ENCODE peak calls at places on chromosomes 16 and 17, in nine cellular contexts. One of them, this sample, is unnamed.

GRCh38 chr16:30003670-30004423 is 7.0 kb downstream of the DOC2A start:
- DNase-seq in neuronal stem cell: no peak
- DNase-seq in heart left ventricle: no peak
- DNase-seq in tibial nerve: no peak
- DNase-seq in uterus: no peak
- DNase-seq in neural progenitor cell: no peak
- DNase-seq in CD4-positive, CD25-positive, alpha-beta regulatory T cell: no peak
- DNase-seq in heart right ventricle: no peak
- DNase-seq in cardiac muscle cell: no peak
- DNase-seq in this sample: no peak

GRCh38 chr16:1049976-1050247 is 22.6 kb upstream of the SSTR5 start:
- DNase-seq in neural progenitor cell: no peak
- DNase-seq in neuronal stem cell: no peak
- DNase-seq in heart left ventricle: no peak
- DNase-seq in CD4-positive, CD25-positive, alpha-beta regulatory T cell: no peak
- DNase-seq in heart right ventricle: no peak
- DNase-seq in cardiac muscle cell: no peak
- DNase-seq in tibial nerve: no peak
- DNase-seq in uterus: no peak
- DNase-seq in this sample: no peak

GRCh38 chr17:59508999-59509398 is 56.4 kb upstream of the DHX40 start:
- DNase-seq in tibial nerve: no peak
- DNase-seq in cardiac muscle cell: no peak
- DNase-seq in heart right ventricle: no peak
- DNase-seq in uterus: no peak
- DNase-seq in neural progenitor cell: peak; percentile 12
- DNase-seq in heart left ventricle: no peak
- DNase-seq in CD4-positive, CD25-positive, alpha-beta regulatory T cell: no peak
- DNase-seq in neuronal stem cell: no peak
- DNase-seq in this sample: no peak

GRCh38 chr17:4480929-4481898 is 17.5 kb upstream of the SPNS2 start:
- DNase-seq in heart right ventricle: no peak
- DNase-seq in CD4-positive, CD25-positive, alpha-beta regulatory T cell: no peak
- DNase-seq in neuronal stem cell: no peak
- DNase-seq in uterus: no peak
- DNase-seq in heart left ventricle: no peak
- DNase-seq in cardiac muscle cell: no peak
- DNase-seq in neural progenitor cell: no peak
- DNase-seq in tibial nerve: no peak
- DNase-seq in this sample: no peak

GRCh38 chr16:28180660-28181556 is 30.9 kb downstream of the XPO6 start:
- DNase-seq in CD4-positive, CD25-positive, alpha-beta regulatory T cell: no peak
- DNase-seq in heart right ventricle: no peak
- DNase-seq in neural progenitor cell: no peak
- DNase-seq in tibial nerve: no peak
- DNase-seq in heart left ventricle: no peak
- DNase-seq in neuronal stem cell: no peak
- DNase-seq in cardiac muscle cell: no peak
- DNase-seq in uterus: no peak
- DNase-seq in this sample: no peak

GRCh38 chr17:31487648-31488263 is 96.3 kb downstream of the RAB11FIP4 start:
- DNase-seq in CD4-positive, CD25-positive, alpha-beta regulatory T cell: peak; percentile 94
- DNase-seq in heart right ventricle: peak; percentile 68
- DNase-seq in neuronal stem cell: peak; percentile 79
- DNase-seq in tibial nerve: peak; percentile 54
- DNase-seq in cardiac muscle cell: peak; percentile 94
- DNase-seq in uterus: peak; percentile 74
- DNase-seq in heart left ventricle: peak; percentile 86
- DNase-seq in neural progenitor cell: peak; percentile 98
- DNase-seq in this sample: peak; percentile 79

GRCh38 chr17:80453980-80454556 is 22.3 kb downstream of the NPTX1 start:
- DNase-seq in cardiac muscle cell: no peak
- DNase-seq in neuronal stem cell: no peak
- DNase-seq in uterus: no peak
- DNase-seq in heart right ventricle: no peak
- DNase-seq in CD4-positive, CD25-positive, alpha-beta regulatory T cell: no peak
- DNase-seq in heart left ventricle: no peak
- DNase-seq in tibial nerve: no peak
- DNase-seq in neural progenitor cell: no peak
- DNase-seq in this sample: no peak

GRCh38 chr17:47789611-47790520 is 31.7 kb downstream of the OSBPL7 start:
- DNase-seq in heart right ventricle: no peak
- DNase-seq in neuronal stem cell: peak; percentile 44
- DNase-seq in uterus: no peak
- DNase-seq in cardiac muscle cell: peak; percentile 75
- DNase-seq in tibial nerve: peak; percentile 19
- DNase-seq in CD4-positive, CD25-positive, alpha-beta regulatory T cell: no peak
- DNase-seq in heart left ventricle: no peak
- DNase-seq in neural progenitor cell: peak; percentile 87
- DNase-seq in this sample: peak; percentile 78

GRCh38 chr16:17658881-17659280 is 188.1 kb upstream of the XYLT1 start:
- DNase-seq in uterus: no peak
- DNase-seq in heart right ventricle: no peak
- DNase-seq in tibial nerve: no peak
- DNase-seq in neural progenitor cell: no peak
- DNase-seq in heart left ventricle: no peak
- DNase-seq in neuronal stem cell: no peak
- DNase-seq in cardiac muscle cell: no peak
- DNase-seq in CD4-positive, CD25-positive, alpha-beta regulatory T cell: no peak
- DNase-seq in this sample: no peak

GRCh38 chr17:37358098-37358829 is 17.5 kb upstream of the C17orf78 start:
- DNase-seq in heart left ventricle: peak; percentile 43
- DNase-seq in tibial nerve: peak; percentile 16
- DNase-seq in CD4-positive, CD25-positive, alpha-beta regulatory T cell: peak; percentile 12
- DNase-seq in uterus: peak; percentile 47
- DNase-seq in heart right ventricle: peak; percentile 44
- DNase-seq in neuronal stem cell: peak; percentile 90
- DNase-seq in cardiac muscle cell: peak; percentile 93
- DNase-seq in neural progenitor cell: peak; percentile 95
- DNase-seq in this sample: peak; percentile 80

GRCh38 chr16:65521685-65522338 is 399.9 kb upstream of the CDH11 start:
- DNase-seq in heart right ventricle: no peak
- DNase-seq in tibial nerve: no peak
- DNase-seq in neuronal stem cell: no peak
- DNase-seq in neural progenitor cell: peak; percentile 48
- DNase-seq in cardiac muscle cell: no peak
- DNase-seq in CD4-positive, CD25-positive, alpha-beta regulatory T cell: no peak
- DNase-seq in uterus: no peak
- DNase-seq in heart left ventricle: no peak
- DNase-seq in this sample: no peak

GRCh38 chr17:21419299-21420239 is 43.4 kb downstream of the KCNJ12 start:
- DNase-seq in heart left ventricle: no peak
- DNase-seq in neuronal stem cell: no peak
- DNase-seq in heart right ventricle: no peak
- DNase-seq in CD4-positive, CD25-positive, alpha-beta regulatory T cell: peak; percentile 14
- DNase-seq in cardiac muscle cell: no peak
- DNase-seq in tibial nerve: no peak
- DNase-seq in neural progenitor cell: no peak
- DNase-seq in uterus: no peak
- DNase-seq in this sample: peak; percentile 72

GRCh38 chr17:56710986-56711385 is 117.5 kb downstream of the NOG start:
- DNase-seq in neuronal stem cell: no peak
- DNase-seq in tibial nerve: no peak
- DNase-seq in cardiac muscle cell: no peak
- DNase-seq in uterus: no peak
- DNase-seq in CD4-positive, CD25-positive, alpha-beta regulatory T cell: no peak
- DNase-seq in heart left ventricle: no peak
- DNase-seq in neural progenitor cell: no peak
- DNase-seq in heart right ventricle: no peak
- DNase-seq in this sample: no peak

GRCh38 chr16:2004795-2005517 is 4.7 kb downstream of the ZNF598 start:
- DNase-seq in neural progenitor cell: no peak
- DNase-seq in cardiac muscle cell: no peak
- DNase-seq in tibial nerve: no peak
- DNase-seq in heart right ventricle: no peak
- DNase-seq in neuronal stem cell: no peak
- DNase-seq in CD4-positive, CD25-positive, alpha-beta regulatory T cell: no peak
- DNase-seq in heart left ventricle: no peak
- DNase-seq in uterus: no peak
- DNase-seq in this sample: no peak

GRCh38 chr17:47730681-47731080 is 2.4 kb upstream of the TBX21 start:
- DNase-seq in tibial nerve: no peak
- DNase-seq in heart right ventricle: no peak
- DNase-seq in CD4-positive, CD25-positive, alpha-beta regulatory T cell: no peak
- DNase-seq in cardiac muscle cell: no peak
- DNase-seq in heart left ventricle: no peak
- DNase-seq in uterus: no peak
- DNase-seq in neural progenitor cell: no peak
- DNase-seq in neuronal stem cell: no peak
- DNase-seq in this sample: peak; percentile 41

GRCh38 chr17:33390479-33391027 is 97.5 kb upstream of the ASIC2 start:
- DNase-seq in uterus: no peak
- DNase-seq in heart right ventricle: no peak
- DNase-seq in neural progenitor cell: no peak
- DNase-seq in heart left ventricle: no peak
- DNase-seq in CD4-positive, CD25-positive, alpha-beta regulatory T cell: no peak
- DNase-seq in neuronal stem cell: no peak
- DNase-seq in tibial nerve: no peak
- DNase-seq in cardiac muscle cell: no peak
- DNase-seq in this sample: no peak

GRCh38 chr16:48277158-48277557 is 29.8 kb upstream of the ABCC11 start:
- DNase-seq in CD4-positive, CD25-positive, alpha-beta regulatory T cell: no peak
- DNase-seq in heart left ventricle: no peak
- DNase-seq in neuronal stem cell: no peak
- DNase-seq in heart right ventricle: no peak
- DNase-seq in uterus: no peak
- DNase-seq in neural progenitor cell: no peak
- DNase-seq in tibial nerve: no peak
- DNase-seq in cardiac muscle cell: no peak
- DNase-seq in this sample: no peak

GRCh38 chr16:9598731-9599083 is 507.3 kb downstream of the HAPSTR1 start:
- DNase-seq in uterus: no peak
- DNase-seq in heart left ventricle: no peak
- DNase-seq in neural progenitor cell: no peak
- DNase-seq in cardiac muscle cell: no peak
- DNase-seq in tibial nerve: no peak
- DNase-seq in CD4-positive, CD25-positive, alpha-beta regulatory T cell: no peak
- DNase-seq in heart right ventricle: no peak
- DNase-seq in neuronal stem cell: no peak
- DNase-seq in this sample: no peak

GRCh38 chr17:47742319-47743181 is 9.5 kb downstream of the TBX21 start:
- DNase-seq in heart right ventricle: no peak
- DNase-seq in cardiac muscle cell: peak; percentile 77
- DNase-seq in CD4-positive, CD25-positive, alpha-beta regulatory T cell: no peak
- DNase-seq in tibial nerve: no peak
- DNase-seq in heart left ventricle: no peak
- DNase-seq in uterus: no peak
- DNase-seq in neural progenitor cell: peak; percentile 81
- DNase-seq in neuronal stem cell: peak; percentile 61
- DNase-seq in this sample: peak; percentile 53

DNA sequence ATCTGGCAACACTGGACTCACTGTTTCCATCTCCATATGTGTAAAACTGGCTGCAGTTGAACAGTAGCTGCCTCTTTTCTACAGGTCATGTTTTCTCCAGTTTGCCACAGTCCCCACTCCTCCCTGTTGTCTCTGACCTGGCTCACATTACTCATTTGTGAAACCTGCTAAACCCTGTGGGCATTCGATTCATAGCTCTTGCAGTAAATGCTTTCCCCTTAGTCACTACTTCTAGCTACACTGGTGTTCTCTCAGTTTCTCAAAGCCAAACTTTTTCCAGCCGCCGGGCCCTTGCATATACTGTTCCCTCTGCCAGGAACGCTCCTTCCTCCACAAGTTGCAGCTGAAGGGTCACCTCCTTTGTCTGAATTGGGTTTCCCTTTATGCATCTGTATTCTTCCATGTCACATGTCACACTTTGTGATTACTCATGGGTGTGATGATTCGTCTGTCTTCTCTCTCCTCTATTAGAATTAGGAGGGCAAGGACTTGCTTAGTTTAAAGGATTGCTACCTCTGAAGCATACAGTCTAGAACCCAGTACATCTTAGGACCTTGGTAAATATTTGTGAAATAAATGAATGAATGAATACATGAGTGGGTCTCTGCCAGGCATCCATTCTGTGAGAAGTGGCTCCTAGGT is 15.0 kb upstream of the MT4 start:
- DNase-seq in cardiac muscle cell: no peak
- DNase-seq in tibial nerve: no peak
- DNase-seq in neural progenitor cell: no peak
- DNase-seq in CD4-positive, CD25-positive, alpha-beta regulatory T cell: no peak
- DNase-seq in neuronal stem cell: no peak
- DNase-seq in heart left ventricle: no peak
- DNase-seq in heart right ventricle: no peak
- DNase-seq in uterus: no peak
- DNase-seq in this sample: no peak
- H3K36me3 ChIP-seq in cardiac muscle cell: no peaks in the 10 kb centered on the region
- H3K36me3 ChIP-seq in tibial nerve: no peaks in the 10 kb centered on the region
- H3K36me3 ChIP-seq in neural progenitor cell: no peaks in the 10 kb centered on the region
- H3K36me3 ChIP-seq in CD4-positive, CD25-positive, alpha-beta regulatory T cell: no peaks in the 10 kb centered on the region
- H3K36me3 ChIP-seq in neuronal stem cell: no peaks in the 10 kb centered on the region
- H3K36me3 ChIP-seq in heart left ventricle: no peaks in the 10 kb centered on the region
- H3K36me3 ChIP-seq in heart right ventricle: no peaks in the 10 kb centered on the region
- H3K36me3 ChIP-seq in uterus: no peaks in the 10 kb centered on the region
- H3K36me3 ChIP-seq in this sample: no peaks in the 10 kb centered on the region

DNA sequence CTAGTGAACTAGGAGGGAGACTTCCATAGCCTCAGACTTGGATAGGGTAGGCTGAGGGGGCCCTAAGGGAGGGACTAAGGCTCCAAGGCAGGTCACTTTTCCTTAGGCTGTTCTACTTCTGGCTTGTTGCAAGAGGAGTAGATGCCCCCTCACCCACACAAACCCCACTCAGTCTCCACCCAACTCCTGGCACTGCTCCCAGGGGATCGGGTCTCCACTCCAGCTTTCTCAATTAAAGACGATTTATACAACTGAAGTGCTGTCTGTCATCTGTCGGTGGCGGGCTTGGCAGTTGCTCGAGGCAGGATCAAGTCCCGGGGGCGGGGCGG is 215 bp upstream of the CHRNB1 start:
- DNase-seq in heart left ventricle: no peak
- DNase-seq in CD4-positive, CD25-positive, alpha-beta regulatory T cell: no peak
- DNase-seq in heart right ventricle: no peak
- DNase-seq in tibial nerve: no peak
- DNase-seq in neural progenitor cell: no peak
- DNase-seq in neuronal stem cell: no peak
- DNase-seq in uterus: no peak
- DNase-seq in cardiac muscle cell: no peak
- DNase-seq in this sample: no peak
- H3K27ac ChIP-seq in heart left ventricle: peak overlapping the region; percentile 70
- H3K27ac ChIP-seq in CD4-positive, CD25-positive, alpha-beta regulatory T cell: no peak overlapping the region
- H3K27ac ChIP-seq in heart right ventricle: no peak overlapping the region
- H3K27ac ChIP-seq in tibial nerve: peak overlapping the region; percentile 34
- H3K27ac ChIP-seq in neural progenitor cell: no peak overlapping the region
- H3K27ac ChIP-seq in neuronal stem cell: no peak overlapping the region
- H3K27ac ChIP-seq in uterus: no peak overlapping the region
- H3K27ac ChIP-seq in cardiac muscle cell: peak overlapping the region; percentile 47
- H3K27ac ChIP-seq in this sample: no peak overlapping the region

GRCh38 chr16:88716601-88717001 is 10.3 kb downstream of the CTU2 start:
- DNase-seq in heart right ventricle: no peak
- DNase-seq in CD4-positive, CD25-positive, alpha-beta regulatory T cell: no peak
- DNase-seq in neural progenitor cell: no peak
- DNase-seq in uterus: no peak
- DNase-seq in tibial nerve: no peak
- DNase-seq in neuronal stem cell: no peak
- DNase-seq in heart left ventricle: no peak
- DNase-seq in cardiac muscle cell: no peak
- DNase-seq in this sample: no peak
- H3K36me3 ChIP-seq in heart right ventricle: peaks cover 82% of the 10 kb centered on the region
- H3K36me3 ChIP-seq in CD4-positive, CD25-positive, alpha-beta regulatory T cell: peaks cover 68% of the 10 kb centered on the region
- H3K36me3 ChIP-seq in neural progenitor cell: no peaks in the 10 kb centered on the region
- H3K36me3 ChIP-seq in uterus: no peaks in the 10 kb centered on the region
- H3K36me3 ChIP-seq in tibial nerve: peaks cover 91% of the 10 kb centered on the region
- H3K36me3 ChIP-seq in neuronal stem cell: peaks cover 56% of the 10 kb centered on the region
- H3K36me3 ChIP-seq in heart left ventricle: peaks cover 82% of the 10 kb centered on the region
- H3K36me3 ChIP-seq in cardiac muscle cell: peaks cover 18% of the 10 kb centered on the region
- H3K36me3 ChIP-seq in this sample: peaks cover 85% of the 10 kb centered on the region

GRCh38 chr16:73064227-73064995 is 16.5 kb upstream of the ZFHX3 start:
- DNase-seq in cardiac muscle cell: no peak
- DNase-seq in tibial nerve: no peak
- DNase-seq in heart right ventricle: no peak
- DNase-seq in CD4-positive, CD25-positive, alpha-beta regulatory T cell: no peak
- DNase-seq in heart left ventricle: no peak
- DNase-seq in uterus: no peak
- DNase-seq in neural progenitor cell: no peak
- DNase-seq in neuronal stem cell: peak; percentile 36
- DNase-seq in this sample: no peak
- H3K27ac ChIP-seq in cardiac muscle cell: no peak overlapping the region
- H3K27ac ChIP-seq in tibial nerve: peak overlapping the region; percentile 86
- H3K27ac ChIP-seq in heart right ventricle: peak overlapping the region; percentile 15
- H3K27ac ChIP-seq in CD4-positive, CD25-positive, alpha-beta regulatory T cell: no peak overlapping the region
- H3K27ac ChIP-seq in heart left ventricle: peak overlapping the region; percentile 52
- H3K27ac ChIP-seq in uterus: peak overlapping the region; percentile 17
- H3K27ac ChIP-seq in neural progenitor cell: no peak overlapping the region
- H3K27ac ChIP-seq in neuronal stem cell: no peak overlapping the region
- H3K27ac ChIP-seq in this sample: no peak overlapping the region